ENCODE peak calls at places on chromosomes 1 and 21, in six cellular contexts. O is K562, M is IMR-90, E is GM12878, C is H1, D is HepG2. Y is an unnamed sample.

GRCh38 chr1:158020877-158021630 is 27.6 kb downstream of the KIRREL1 start:
- DNase-seq in O (no peak), M (no peak), E (no peak), C (no peak), D (no peak), Y (no peak)

GRCh38 chr1:12335815-12336214 is 106.0 kb downstream of the VPS13D start:
- DNase-seq in O (no peak), M (no peak), E (no peak), C (no peak), D (no peak), Y (no peak)

GRCh38 chr21:31750843-31751242 is 18.9 kb upstream of the SCAF4 start:
- DNase-seq in O (no peak), M (peak; percentile 56), E (no peak), C (no peak), D (no peak), Y (no peak)

GRCh38 chr1:107782192-107782845 is 182.7 kb downstream of the VAV3 start:
- DNase-seq in O (peak; percentile 58), M (peak; percentile 53), E (no peak), C (no peak), D (peak; percentile 43), Y (peak; percentile 25)

GRCh38 chr1:22953392-22954141 is 19.1 kb downstream of the LACTBL1 start:
- DNase-seq in O (no peak), M (no peak), E (no peak), C (no peak), D (no peak), Y (no peak)

GRCh38 chr1:203200059-203200553 is 13.6 kb upstream of the CHI3L1 start:
- DNase-seq in O (no peak), M (peak; percentile 81), E (no peak), C (no peak), D (peak; percentile 32), Y (no peak)

GRCh38 chr1:206955476-206956312 is 9.4 kb upstream of the PIGR start:
- DNase-seq in O (peak; percentile 66), M (no peak), E (no peak), C (no peak), D (peak; percentile 16), Y (no peak)

GRCh38 chr1:162397039-162397448 is 14.9 kb downstream of the SH2D1B start:
- DNase-seq in O (peak; percentile 53), M (no peak), E (no peak), C (no peak), D (no peak), Y (no peak)

GRCh38 chr1:228308085-228308601 is 98.5 kb downstream of the TRIM11 start:
- DNase-seq in O (no peak), M (no peak), E (no peak), C (no peak), D (no peak), Y (no peak)

GRCh38 chr1:174051956-174052355 is 29.8 kb upstream of the RC3H1 start:
- DNase-seq in O (peak; percentile 12), M (no peak), E (no peak), C (no peak), D (no peak), Y (no peak)

GRCh38 chr1:98919652-98920051 is 85.0 kb downstream of the PLPPR5 start:
- DNase-seq in O (no peak), M (no peak), E (no peak), C (no peak), D (no peak), Y (no peak)

GRCh38 chr1:151720974-151721787 is at the start of gene RIIAD1:
- DNase-seq in O (peak; percentile 78), M (no peak), E (no peak), C (no peak), D (no peak), Y (peak; percentile 93)

GRCh38 chr1:118136511-118136937 is 48.5 kb downstream of the SPAG17 start:
- DNase-seq in O (no peak), M (peak; percentile 90), E (peak; percentile 47), C (no peak), D (no peak), Y (no peak)

GRCh38 chr1:76949503-76949902 is 82.2 kb downstream of the ST6GALNAC5 start:
- DNase-seq in O (no peak), M (peak; percentile 61), E (no peak), C (no peak), D (no peak), Y (no peak)

GRCh38 chr1:48109390-48110009 is 112.3 kb upstream of the TRABD2B start:
- DNase-seq in O (no peak), M (peak; percentile 61), E (no peak), C (no peak), D (peak; percentile 61), Y (peak; percentile 36)

DNA sequence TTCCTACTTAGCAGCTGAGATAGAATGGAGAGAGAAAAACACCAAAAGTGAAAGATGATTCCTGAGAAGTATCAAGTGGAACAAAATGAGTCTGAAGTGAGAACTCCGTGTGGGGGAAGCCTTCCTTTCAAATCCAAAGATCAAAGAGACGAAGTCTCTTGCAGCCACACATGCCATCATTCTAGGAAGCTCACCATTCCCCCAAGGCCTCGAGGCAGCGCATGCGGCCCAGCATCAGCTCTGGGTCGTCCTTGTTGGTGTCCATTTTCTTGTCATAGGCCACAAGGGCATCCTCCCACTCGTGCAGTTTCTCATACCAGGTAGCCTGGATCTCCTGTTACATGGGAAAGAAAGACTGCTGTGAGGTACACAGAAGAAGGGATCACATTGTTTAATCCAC is 32.2 kb upstream of the ANGPTL7 start:
- DNase-seq in O (no peak), M (no peak), E (no peak), C (no peak), D (no peak), Y (no peak)
- TF ChIP-seq USF2 in O (no peak), M (no peak), E (no peak), C (no peak), D (no peak), Y (no peak)

DNA sequence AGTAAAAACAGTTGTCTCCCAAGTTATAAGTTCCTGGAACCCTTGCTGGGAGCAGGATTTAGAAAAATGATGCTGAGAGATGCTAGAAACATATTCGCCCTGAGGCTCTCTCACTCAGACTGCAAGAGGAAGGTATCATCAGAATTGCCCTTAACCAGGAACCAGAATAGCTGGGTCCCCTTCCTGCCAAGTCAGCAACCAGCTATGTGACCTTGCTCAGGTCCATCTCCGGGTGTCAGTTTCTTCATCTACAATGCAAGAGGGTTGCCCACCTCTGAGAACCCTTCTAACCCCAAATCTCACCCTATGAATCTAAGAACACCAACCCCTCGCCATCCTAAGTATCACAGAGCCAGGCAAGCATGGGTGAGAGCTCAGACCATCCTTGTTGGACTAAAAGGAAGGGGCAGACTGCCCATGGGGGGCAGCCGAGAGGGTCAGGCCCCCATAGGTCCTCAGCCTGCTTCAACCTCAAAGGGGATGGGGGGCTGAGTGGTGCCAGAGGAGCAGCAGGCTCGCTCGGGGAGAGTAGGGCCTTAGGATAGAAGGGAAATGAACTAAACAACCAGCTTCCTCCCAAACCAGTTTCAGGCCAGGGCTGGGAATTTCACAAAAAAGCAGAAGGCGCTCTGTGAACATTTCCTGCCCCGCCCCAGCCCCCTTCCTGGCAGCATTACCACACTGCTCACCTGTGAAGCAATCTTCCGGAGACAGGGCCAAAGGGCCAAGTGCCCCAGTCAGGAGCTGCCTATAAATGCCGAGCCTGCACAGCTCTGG is 390 bp upstream of the S100A9 start:
- DNase-seq in O (no peak), M (no peak), E (no peak), C (no peak), D (peak; percentile 12), Y (no peak)
- TF ChIP-seq RAD21 in O (no peak), M (no peak), E (no peak), C (no peak), D (no peak), Y (no peak)

DNA sequence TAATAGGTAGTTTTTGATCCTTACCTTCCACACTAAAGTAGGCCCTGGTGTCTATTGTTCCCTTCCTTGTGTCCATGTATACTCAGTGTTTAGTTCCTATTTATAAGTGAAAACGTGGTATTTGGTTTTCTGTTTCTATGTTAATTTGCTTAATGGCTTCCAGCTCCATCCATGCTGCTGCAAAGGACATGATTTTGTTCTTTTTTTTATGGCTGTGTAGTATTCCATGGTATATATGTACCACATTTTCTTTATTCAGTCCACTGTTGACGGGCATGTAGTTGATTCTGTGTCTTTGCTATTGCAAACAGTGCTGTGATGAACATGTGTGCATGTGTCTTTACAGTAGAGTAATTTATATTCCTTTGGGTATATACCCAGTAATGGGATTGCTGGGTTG is 20.8 kb downstream of the PRCC start:
- DNase-seq in O (no peak), M (no peak), E (no peak), C (no peak), D (no peak), Y (no peak)
- H2AFZ ChIP-seq in O (no peak overlapping the region), M (no peak overlapping the region), E (no peak overlapping the region), C (no peak overlapping the region), D (no peak overlapping the region), Y (no peak overlapping the region)

DNA sequence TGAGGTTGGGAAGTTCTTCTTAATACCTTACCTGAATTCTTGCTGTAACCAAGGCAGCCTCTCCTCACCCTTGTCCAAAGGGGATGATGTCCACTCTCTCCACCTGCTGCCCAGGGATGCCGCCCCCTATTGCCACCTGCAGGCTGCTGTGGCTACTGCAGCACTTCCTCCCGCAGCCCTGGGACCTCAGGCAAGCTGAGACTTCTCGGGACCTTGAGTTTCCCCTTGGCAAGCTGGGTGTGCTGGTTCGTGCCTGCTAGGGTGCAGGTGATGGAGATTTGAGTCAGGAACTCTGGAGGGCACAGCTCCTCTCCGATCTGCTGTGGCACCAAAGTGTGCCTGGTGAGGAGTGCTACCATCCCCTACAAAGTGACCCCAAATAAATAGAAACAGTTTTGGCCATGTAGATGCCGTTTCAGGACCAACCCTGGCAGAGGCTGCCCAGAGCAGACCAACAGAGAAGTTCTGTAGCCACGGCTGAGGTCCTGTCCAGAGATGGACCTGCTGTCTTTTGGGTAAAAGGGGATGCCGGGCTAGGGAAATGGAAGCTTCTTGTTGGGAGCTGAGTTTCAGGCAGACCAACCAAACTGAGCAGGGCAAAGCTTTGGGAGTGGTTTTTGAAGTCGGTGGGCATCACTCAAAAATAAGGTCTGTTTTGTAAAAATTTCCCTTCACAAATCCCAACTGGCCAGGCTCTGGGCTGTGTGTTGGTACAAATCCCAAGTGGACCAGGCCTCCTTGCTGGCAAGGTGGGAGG is 31.7 kb downstream of the RUNX3 start:
- DNase-seq in O (peak; percentile 82), M (peak; percentile 12), E (no peak), C (peak; percentile 10), D (no peak), Y (peak; percentile 87)
- TF ChIP-seq USF2 in O (no peak), M (no peak), E (no peak), C (no peak), D (no peak), Y (no peak)

DNA sequence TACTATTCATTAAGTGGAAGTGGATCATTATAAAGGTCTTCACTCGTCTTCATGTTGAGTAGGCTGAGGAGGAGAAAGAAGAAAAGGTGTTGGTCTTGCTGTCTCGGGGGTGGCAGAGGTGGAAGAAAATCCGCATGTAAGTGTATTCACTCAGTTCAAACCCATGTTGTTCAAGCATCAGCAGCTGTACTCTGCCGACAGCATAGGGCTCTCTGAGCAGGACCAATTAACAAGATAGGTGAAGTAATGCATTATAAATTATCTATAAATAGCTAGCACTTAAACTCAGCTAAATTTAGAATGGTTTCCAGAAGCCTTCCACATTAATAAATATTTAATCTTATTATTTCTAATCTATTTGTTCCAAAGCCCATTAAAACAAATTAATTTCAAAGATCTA is 116.8 kb downstream of the RGS2 start:
- DNase-seq in O (no peak), M (no peak), E (no peak), C (no peak), D (no peak), Y (no peak)
- TF ChIP-seq RAD21 in O (no peak), M (no peak), E (no peak), C (no peak), D (no peak), Y (no peak)

GRCh38 chr1:84782311-84782771 is 92.1 kb upstream of the SSX2IP start:
- DNase-seq in O (peak; percentile 89), M (peak; percentile 17), E (no peak), C (peak; percentile 64), D (peak; percentile 51), Y (peak; percentile 42)
- H2AFZ ChIP-seq in O (peak overlapping the region; percentile 76), M (no peak overlapping the region), E (no peak overlapping the region), C (no peak overlapping the region), D (no peak overlapping the region), Y (no peak overlapping the region)